ENCODE peak calls at places on chromosomes 4 and X, in seven cellular contexts. I is OCI-LY7; C is fibroblast of the conjunctiva; G is lower leg skin; E is amniotic stem cell; D is naive thymus-derived CD8-positive, alpha-beta T cell; B is T-helper 2 cell. P is an unnamed sample.

GRCh38 chrX:69285881-69286545 is 120.8 kb upstream of the PJA1 start:
- DNase-seq in D (peak), I (peak), G (peak), B (peak), E (no peak), C (peak), P (no peak)

GRCh38 chr4:45331796-45332195 is 605.4 kb upstream of the GNPDA2 start:
- DNase-seq in I (no peak), E (no peak), D (no peak), C (no peak), G (no peak), B (no peak), P (no peak)

GRCh38 chr4:140135529-140136021 is 18.4 kb downstream of the MAML3 start:
- DNase-seq in E (no peak), I (no peak), B (no peak), D (no peak), G (no peak), C (no peak), P (no peak)

GRCh38 chr4:187586892-187587291 is 408.7 kb upstream of the ZFP42 start:
- DNase-seq in G (no peak), B (no peak), C (no peak), I (no peak), D (no peak), E (no peak), P (no peak)

GRCh38 chr4:76984788-76985211 is 35.2 kb downstream of the SEPTIN11 start:
- DNase-seq in E (peak), I (no peak), B (no peak), G (peak), D (no peak), C (peak), P (peak)

GRCh38 chr4:123545569-123546122 is 149.1 kb downstream of the SPRY1 start:
- DNase-seq in D (no peak), C (no peak), G (no peak), B (no peak), I (no peak), E (no peak), P (no peak)

GRCh38 chr4:1711906-1712215 is 258 bp downstream of the SLBP start:
- DNase-seq in I (peak), C (no peak), G (no peak), E (no peak), D (no peak), B (no peak), P (no peak)

GRCh38 chr4:46793036-46793435 is 116.0 kb downstream of the COX7B2 start:
- DNase-seq in E (no peak), B (no peak), D (no peak), G (no peak), C (no peak), I (no peak), P (no peak)

GRCh38 chrX:56764975-56765791 is 36.1 kb downstream of the NBDY start:
- DNase-seq in G (no peak), C (no peak), B (peak), I (peak), E (no peak), D (peak), P (no peak)

GRCh38 chr4:73668806-73669205 is 48.6 kb upstream of the RASSF6 start:
- DNase-seq in C (no peak), G (no peak), E (peak), B (no peak), I (no peak), D (no peak), P (no peak)

GRCh38 chr4:170667814-170668213 is 578.1 kb upstream of the AADAT start:
- DNase-seq in D (no peak), C (no peak), E (no peak), B (no peak), I (no peak), G (no peak), P (no peak)

GRCh38 chr4:17780461-17781071 is 855 bp downstream of the FAM184B start:
- DNase-seq in E (no peak), I (no peak), D (no peak), G (no peak), B (no peak), C (no peak), P (peak)

GRCh38 chr4:42119916-42120315 is 32.5 kb downstream of the BEND4 start:
- DNase-seq in G (no peak), C (no peak), D (no peak), I (no peak), B (no peak), E (no peak), P (no peak)

GRCh38 chr4:53478671-53479456 is 101.4 kb downstream of the FIP1L1 start:
- DNase-seq in B (no peak), C (peak), I (no peak), G (no peak), D (no peak), E (peak), P (peak)

GRCh38 chrX:18985186-18985435 is 1.2 kb upstream of the PHKA2 start:
- DNase-seq in I (no peak), D (no peak), G (no peak), C (no peak), E (no peak), B (no peak), P (no peak)

GRCh38 chr4:7276538-7276937 is 84.2 kb downstream of the SORCS2 start:
- DNase-seq in I (no peak), B (no peak), D (no peak), E (no peak), C (no peak), G (no peak), P (no peak)

GRCh38 chr4:176193898-176194297 is 1.5 kb downstream of the SPATA4 start:
- DNase-seq in C (no peak), B (peak), E (no peak), D (no peak), G (no peak), I (no peak), P (peak)

GRCh38 chr4:123649644-123650356 is 253.2 kb downstream of the SPRY1 start:
- DNase-seq in D (no peak), E (peak), B (no peak), I (no peak), C (peak), G (peak), P (no peak)

P was measured in AG04449.